ENCODE peak calls at places on chromosomes 6 and 20, in six cellular contexts. M is AG10803, O is fibroblast of villous mesenchyme, G is heart left ventricle, U is endodermal cell, V is mucosa of descending colon. E is an unnamed sample.

GRCh38 chr6:43773981-43774775 is 4.2 kb downstream of the VEGFA start:
- DNase-seq in V (no peak), G (no peak), U (no peak), O (no peak), M (no peak), E (no peak)

GRCh38 chr20:32333988-32334885 is 23.9 kb upstream of the ASXL1 start:
- DNase-seq in G (peak; percentile 83), V (peak; percentile 72), M (no peak), U (no peak), O (no peak), E (peak; percentile 10)

GRCh38 chr6:4819706-4820283 is 43.6 kb downstream of the CDYL start:
- DNase-seq in V (no peak), M (peak; percentile 50), O (no peak), U (no peak), G (no peak), E (no peak)

GRCh38 chr6:2229742-2230141 is 15.7 kb downstream of the GMDS start:
- DNase-seq in V (no peak), M (no peak), G (no peak), O (no peak), U (peak; percentile 75), E (no peak)

GRCh38 chr6:36120979-36121706 is 9.2 kb upstream of the MAPK13 start:
- DNase-seq in G (peak; percentile 74), M (peak; percentile 47), U (peak; percentile 72), O (peak; percentile 61), V (peak; percentile 86), E (peak; percentile 40)

GRCh38 chr6:4270799-4271198 is 135.4 kb upstream of the ECI2 start:
- DNase-seq in V (no peak), O (no peak), U (no peak), M (peak; percentile 45), G (no peak), E (peak; percentile 88)

GRCh38 chr6:30685977-30686907 is at the start of gene PPP1R18:
- DNase-seq in O (peak; percentile 65), G (peak; percentile 92), U (no peak), M (peak; percentile 65), V (peak; percentile 78), E (peak; percentile 64)

GRCh38 chr6:38346291-38347079 is 293.2 kb downstream of the BTBD9 start:
- DNase-seq in M (peak; percentile 95), V (no peak), O (peak; percentile 38), U (peak; percentile 58), G (no peak), E (peak; percentile 77)

GRCh38 chr6:94270040-94270689 is 850.8 kb upstream of the EPHA7 start:
- DNase-seq in V (no peak), M (no peak), G (no peak), U (peak; percentile 73), O (no peak), E (no peak)

GRCh38 chr20:4108495-4109306 is 93.3 kb upstream of the RNF24 start:
- DNase-seq in G (no peak), V (peak; percentile 55), U (peak; percentile 91), O (peak; percentile 91), M (peak; percentile 90), E (peak; percentile 94)

GRCh38 chr20:58842276-58842675 is 8.4 kb downstream of the GNAS-AS1 start:
- DNase-seq in O (no peak), U (no peak), M (no peak), G (no peak), V (no peak), E (no peak)

GRCh38 chr6:105452376-105452775 is 49.5 kb upstream of the PREP start:
- DNase-seq in O (no peak), U (no peak), M (no peak), V (no peak), G (no peak), E (no peak)

GRCh38 chr6:49409951-49410542 is 53.0 kb downstream of the MMUT start:
- DNase-seq in V (peak; percentile 92), O (peak; percentile 76), U (peak; percentile 91), M (peak; percentile 61), G (no peak), E (peak; percentile 91)

GRCh38 chr6:169388767-169389166 is 135.1 kb upstream of the THBS2 start:
- DNase-seq in O (no peak), G (no peak), M (no peak), V (no peak), U (no peak), E (no peak)

GRCh38 chr20:2820896-2821869 is 5.0 kb downstream of the TMEM239 start:
- DNase-seq in V (no peak), G (no peak), O (no peak), M (no peak), U (peak; percentile 83), E (no peak)

GRCh38 chr20:44736170-44737021 is 9.3 kb upstream of the KCNK15 start:
- DNase-seq in M (peak; percentile 87), V (peak; percentile 74), O (peak; percentile 91), U (peak; percentile 89), G (no peak), E (peak; percentile 85)

GRCh38 chr20:25035924-25036323 is 22.0 kb downstream of the ACSS1 start:
- DNase-seq in M (no peak), G (no peak), U (no peak), O (no peak), V (no peak), E (no peak)

GRCh38 chr6:91106083-91106482 is 519.2 kb upstream of the MAP3K7 start:
- DNase-seq in V (no peak), G (no peak), O (no peak), M (no peak), U (no peak), E (no peak)
- TF ChIP-seq CTCF in V (no peak), G (no peak), O (no peak), M (no peak), U (no peak), E (no peak)

GRCh38 chr6:166512567-166512966 is 73.9 kb downstream of the RAMACL start:
- DNase-seq in O (no peak), U (no peak), V (peak; percentile 38), G (no peak), M (no peak), E (no peak)

GRCh38 chr6:166514196-166514595 is 72.3 kb downstream of the RAMACL start:
- DNase-seq in V (no peak), M (no peak), G (no peak), U (peak; percentile 68), O (no peak), E (no peak)

GRCh38 chr6:166511316-166511715 is 75.2 kb downstream of the RAMACL start:
- DNase-seq in V (no peak), U (no peak), O (no peak), M (peak; percentile 23), G (no peak), E (no peak)

GRCh38 chr6:166516256-166516655 is 70.2 kb downstream of the RAMACL start:
- DNase-seq in G (no peak), M (no peak), U (no peak), O (no peak), V (no peak), E (no peak)

DNA sequence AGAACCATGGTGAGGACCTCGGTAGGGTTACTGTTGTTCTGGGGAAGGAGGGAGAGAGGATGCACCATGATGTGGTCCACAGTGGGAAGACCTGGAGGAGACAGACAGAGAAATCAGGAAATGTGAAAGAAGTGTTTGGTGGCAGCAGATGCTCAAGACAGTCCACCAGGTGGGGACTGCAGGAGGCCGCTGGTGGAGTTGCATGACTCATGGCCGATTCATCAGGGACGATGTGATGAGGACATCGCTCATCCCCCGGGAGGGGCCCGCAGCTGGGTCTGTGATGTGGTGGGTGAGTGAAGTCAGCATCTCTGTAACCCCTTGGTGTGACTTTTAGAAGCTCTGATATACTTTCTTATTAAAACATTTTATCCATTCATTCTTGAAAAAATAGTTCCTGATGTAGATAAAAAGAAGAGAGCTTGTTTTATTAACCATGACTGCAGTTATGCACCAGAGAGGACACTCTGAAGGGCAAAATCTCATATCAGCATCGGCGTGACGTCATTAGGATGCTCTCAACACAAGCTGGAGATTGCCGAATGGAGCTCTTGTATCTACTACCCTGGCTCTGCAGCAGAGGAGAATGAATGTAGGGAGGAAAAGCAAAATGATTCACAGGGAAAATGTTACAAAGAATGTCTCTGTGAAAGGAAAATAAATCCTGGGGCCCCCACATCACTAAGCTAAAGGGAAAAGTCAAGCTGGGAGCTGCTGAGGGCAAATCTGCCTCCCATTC is 71.2 kb downstream of the RAMACL start:
- DNase-seq in O (peak; percentile 71), M (peak; percentile 79), G (no peak), U (peak; percentile 70), V (no peak), E (peak; percentile 69)
- H3K4me3 ChIP-seq in O (no peak overlapping the region), M (no peak overlapping the region), G (no peak overlapping the region), U (no peak overlapping the region), V (no peak overlapping the region), E (no peak overlapping the region)

GRCh38 chr20:36153754-36154695 is 515 bp upstream of the EPB41L1 start:
- DNase-seq in U (peak; percentile 94), G (peak; percentile 92), V (peak; percentile 85), M (peak; percentile 64), O (peak; percentile 52), E (peak; percentile 57)
- TF ChIP-seq CTCF in U (no peak), G (no peak), V (no peak), M (no peak), O (no peak), E (no peak)

DNA sequence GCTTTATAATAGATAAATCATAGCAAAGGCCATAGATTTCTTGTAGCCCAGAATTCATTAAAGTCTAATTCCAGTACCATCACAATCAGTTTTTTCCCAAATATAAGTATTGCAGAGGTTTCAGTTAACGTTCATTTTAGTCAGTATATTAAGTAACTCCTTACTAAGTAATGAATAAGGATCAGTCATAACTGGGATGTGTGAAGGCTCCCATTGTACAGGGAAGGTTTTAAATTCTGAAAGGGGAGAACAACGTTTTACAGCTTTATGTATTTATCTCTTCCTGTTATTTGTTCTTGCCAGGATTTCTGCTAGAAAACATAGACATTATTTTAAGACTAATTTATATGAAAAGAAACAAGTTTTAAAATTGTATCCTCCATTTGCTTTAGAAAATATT is 215.5 kb upstream of the LAMP5 start:
- DNase-seq in V (no peak), O (no peak), U (no peak), M (no peak), G (no peak), E (no peak)
- H3K4me3 ChIP-seq in V (no peak overlapping the region), O (no peak overlapping the region), U (no peak overlapping the region), M (no peak overlapping the region), G (no peak overlapping the region), E (no peak overlapping the region)

GRCh38 chr20:9150632-9151031 is 81.7 kb downstream of the PLCB4 start:
- DNase-seq in V (no peak), U (no peak), O (no peak), G (no peak), M (no peak), E (no peak)
- TF ChIP-seq CTCF in V (no peak), U (no peak), O (no peak), G (no peak), M (no peak), E (no peak)